ENCODE peak calls at places on chromosomes 16 and 17, in five cellular contexts. E is AG10803, F is GM10248, Q is upper lobe of right lung, N is glutamatergic neuron. X is an unnamed sample.
A peak's percentile ranks its signal among the peaks of the same experiment; 100 is the strongest.

GRCh38 chr17:37829446-37830142 is 84.7 kb upstream of the HNF1B start:
- DNase-seq in E (no peak), F (no peak), Q (no peak), N (no peak), X (no peak)

GRCh38 chr17:4540224-4541040 is 14.8 kb downstream of the MYBBP1A start:
- DNase-seq in E (no peak), F (no peak), Q (no peak), N (no peak), X (no peak)

GRCh38 chr17:50047083-50047482 is 8.8 kb upstream of the ITGA3 start:
- DNase-seq in E (no peak), F (no peak), Q (no peak), N (no peak), X (no peak)

GRCh38 chr17:3964203-3965122 is at the start of gene ATP2A3:
- DNase-seq in E (no peak), F (peak; percentile 90), Q (peak; percentile 76), N (no peak), X (peak; percentile 63)

GRCh38 chr16:19375561-19376158 is 42.0 kb upstream of the TMC5 start:
- DNase-seq in E (peak; percentile 38), F (peak; percentile 70), Q (no peak), N (peak; percentile 58), X (no peak)

GRCh38 chr16:48887646-48888045 is 277.7 kb upstream of the N4BP1 start:
- DNase-seq in E (no peak), F (no peak), Q (no peak), N (no peak), X (no peak)

GRCh38 chr17:38459556-38459955 is 31.3 kb downstream of the ARHGAP23 start:
- DNase-seq in E (no peak), F (no peak), Q (no peak), N (peak; percentile 72), X (no peak)

GRCh38 chr16:12132290-12132689 is 155.8 kb downstream of the SNX29 start:
- DNase-seq in E (peak; percentile 70), F (no peak), Q (no peak), N (no peak), X (no peak)

GRCh38 chr17:9283909-9284308 is 262.6 kb downstream of the NTN1 start:
- DNase-seq in E (no peak), F (no peak), Q (no peak), N (no peak), X (no peak)

GRCh38 chr16:87076950-87077749 is 240.0 kb downstream of the C16orf95 start:
- DNase-seq in E (peak; percentile 58), F (peak; percentile 67), Q (peak; percentile 80), N (peak; percentile 73), X (peak; percentile 25)

GRCh38 chr17:27414271-27414670 is 42.0 kb upstream of the KSR1 start:
- DNase-seq in E (no peak), F (no peak), Q (no peak), N (no peak), X (no peak)

GRCh38 chr17:50105811-50106210 is 10.7 kb downstream of the PDK2 start:
- DNase-seq in E (no peak), F (no peak), Q (no peak), N (no peak), X (no peak)

GRCh38 chr17:47243737-47244598 is 9.7 kb upstream of the ITGB3 start:
- DNase-seq in E (no peak), F (no peak), Q (no peak), N (no peak), X (no peak)

GRCh38 chr16:72464052-72464451 is 292.1 kb upstream of the PMFBP1 start:
- DNase-seq in E (no peak), F (no peak), Q (no peak), N (no peak), X (no peak)

GRCh38 chr17:40242774-40243173 is 23.7 kb downstream of the WIPF2 start:
- DNase-seq in E (peak; percentile 46), F (no peak), Q (no peak), N (no peak), X (no peak)

GRCh38 chr16:51526622-51527021 is 375.6 kb upstream of the SALL1 start:
- DNase-seq in E (no peak), F (no peak), Q (no peak), N (no peak), X (no peak)

GRCh38 chr16:85088570-85089214 is 23.6 kb downstream of the CIBAR2 start:
- DNase-seq in E (no peak), F (no peak), Q (no peak), N (no peak), X (no peak)

GRCh38 chr16:24686678-24687077 is 42.8 kb upstream of the TNRC6A start:
- DNase-seq in E (no peak), F (no peak), Q (no peak), N (no peak), X (no peak)

GRCh38 chr17:33127706-33128105 is 136.1 kb downstream of the SPACA3 start:
- DNase-seq in E (no peak), F (no peak), Q (no peak), N (no peak), X (no peak)

DNA sequence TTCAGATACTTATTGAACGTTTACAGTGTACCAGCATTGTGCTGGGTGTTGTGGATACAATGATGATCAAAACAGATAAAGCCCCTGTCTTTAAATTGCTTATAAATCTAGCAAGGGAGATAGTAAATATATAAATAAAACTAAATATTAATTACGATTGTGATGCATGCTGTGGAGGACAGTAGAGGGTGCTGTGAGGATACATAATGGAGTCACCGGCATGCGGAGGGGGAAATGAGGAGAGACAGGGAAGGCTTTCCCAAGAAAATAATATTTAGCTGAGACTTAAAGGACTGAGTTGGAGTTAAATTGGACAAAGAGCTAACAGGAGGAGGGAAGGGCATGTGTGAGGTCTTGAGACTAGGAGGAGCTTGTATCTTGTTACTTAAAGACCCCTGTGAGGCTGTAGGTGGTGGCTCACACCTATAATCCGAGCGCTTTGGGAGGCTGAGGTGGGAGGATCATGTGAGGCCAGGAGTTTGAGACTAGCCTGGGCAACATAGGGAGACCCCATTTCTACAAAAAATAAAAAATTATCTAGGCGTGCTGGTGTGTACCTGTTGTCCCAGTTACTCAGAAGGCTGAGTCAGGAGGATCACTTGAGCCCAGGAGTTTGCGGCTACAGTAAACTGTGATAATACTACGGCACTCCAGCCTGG is 2.4 kb downstream of the DHRS7B start:
- DNase-seq in E (peak; percentile 81), F (no peak), Q (no peak), N (no peak), X (no peak)
- TF ChIP-seq CTCF in E (peak; percentile 80), F (peak; percentile 36), Q (peak; percentile 57), N (no peak), X (no peak)

DNA sequence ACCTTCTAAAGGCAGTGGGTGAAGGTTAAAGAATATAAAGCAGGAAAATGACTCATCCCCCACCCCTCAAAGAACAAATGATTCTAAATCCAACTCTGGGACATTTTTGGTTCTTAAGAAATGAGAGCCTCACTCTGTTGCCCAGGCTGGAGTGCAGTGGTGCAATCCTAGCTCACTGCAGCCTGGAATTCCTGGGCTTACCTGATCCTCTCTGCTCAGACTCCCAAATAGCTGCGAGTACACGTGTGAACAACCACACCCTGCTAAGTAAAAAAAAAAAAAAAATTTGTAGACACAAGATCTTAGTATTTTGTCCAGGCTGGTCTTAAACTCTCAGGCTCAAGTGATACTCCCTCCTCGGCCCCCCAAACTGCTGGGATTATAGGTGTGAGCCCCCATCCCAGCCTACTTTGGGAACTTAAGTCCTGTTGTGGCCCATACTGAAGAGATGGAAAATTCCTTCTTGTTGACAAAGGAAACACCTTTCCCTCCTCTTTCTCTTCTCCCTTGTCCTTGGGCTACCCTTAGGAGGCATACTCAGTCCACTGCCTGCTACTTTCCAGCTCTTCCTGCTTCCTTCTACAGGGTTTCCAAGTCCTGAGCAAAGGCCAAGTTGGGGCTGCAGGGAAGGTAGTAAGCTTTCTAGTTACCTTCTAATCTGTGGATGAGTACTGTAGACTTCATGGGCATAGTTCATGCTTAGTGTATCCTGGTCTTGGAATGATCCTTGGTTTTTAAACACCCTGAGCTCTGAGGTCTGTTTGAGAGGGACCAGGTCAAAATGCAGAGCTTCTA is 299.0 kb upstream of the MAF start:
- DNase-seq in E (no peak), F (no peak), Q (no peak), N (no peak), X (no peak)
- TF ChIP-seq CTCF in E (no peak), F (no peak), Q (no peak), N (no peak), X (no peak)

GRCh38 chr16:47578033-47578432 is 116.9 kb downstream of the PHKB start:
- DNase-seq in E (no peak), F (no peak), Q (no peak), N (no peak), X (no peak)

GRCh38 chr16:47577029-47577428 is 115.9 kb downstream of the PHKB start:
- DNase-seq in E (no peak), F (no peak), Q (no peak), N (no peak), X (no peak)

GRCh38 chr16:47584464-47585225 is 123.5 kb downstream of the PHKB start:
- DNase-seq in E (no peak), F (no peak), Q (no peak), N (no peak), X (no peak)

GRCh38 chr16:47578573-47578972 is 117.4 kb downstream of the PHKB start:
- DNase-seq in E (peak; percentile 7), F (no peak), Q (no peak), N (no peak), X (no peak)

DNA sequence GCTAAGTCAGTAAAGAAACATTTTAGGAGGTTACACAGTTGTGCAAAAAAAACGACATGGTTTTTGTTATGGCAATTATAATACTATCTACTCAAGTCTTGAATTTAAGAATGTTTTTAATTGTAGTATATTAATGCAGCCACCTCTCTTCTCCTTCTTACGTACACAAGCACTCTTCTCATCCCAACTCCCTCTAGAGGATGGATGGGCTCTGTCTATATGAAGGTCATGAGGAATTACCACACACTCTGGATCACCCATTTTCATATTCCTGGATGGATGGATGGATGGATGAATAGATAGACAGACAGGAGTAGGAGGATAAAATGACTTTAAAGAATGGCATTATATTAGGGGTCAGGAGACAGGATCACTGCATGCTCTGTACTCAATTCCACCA is 120.0 kb downstream of the PHKB start:
- DNase-seq in E (no peak), F (no peak), Q (no peak), N (no peak), X (no peak)
- TF ChIP-seq CTCF in E (no peak), F (no peak), Q (no peak), N (no peak), X (no peak)

DNA sequence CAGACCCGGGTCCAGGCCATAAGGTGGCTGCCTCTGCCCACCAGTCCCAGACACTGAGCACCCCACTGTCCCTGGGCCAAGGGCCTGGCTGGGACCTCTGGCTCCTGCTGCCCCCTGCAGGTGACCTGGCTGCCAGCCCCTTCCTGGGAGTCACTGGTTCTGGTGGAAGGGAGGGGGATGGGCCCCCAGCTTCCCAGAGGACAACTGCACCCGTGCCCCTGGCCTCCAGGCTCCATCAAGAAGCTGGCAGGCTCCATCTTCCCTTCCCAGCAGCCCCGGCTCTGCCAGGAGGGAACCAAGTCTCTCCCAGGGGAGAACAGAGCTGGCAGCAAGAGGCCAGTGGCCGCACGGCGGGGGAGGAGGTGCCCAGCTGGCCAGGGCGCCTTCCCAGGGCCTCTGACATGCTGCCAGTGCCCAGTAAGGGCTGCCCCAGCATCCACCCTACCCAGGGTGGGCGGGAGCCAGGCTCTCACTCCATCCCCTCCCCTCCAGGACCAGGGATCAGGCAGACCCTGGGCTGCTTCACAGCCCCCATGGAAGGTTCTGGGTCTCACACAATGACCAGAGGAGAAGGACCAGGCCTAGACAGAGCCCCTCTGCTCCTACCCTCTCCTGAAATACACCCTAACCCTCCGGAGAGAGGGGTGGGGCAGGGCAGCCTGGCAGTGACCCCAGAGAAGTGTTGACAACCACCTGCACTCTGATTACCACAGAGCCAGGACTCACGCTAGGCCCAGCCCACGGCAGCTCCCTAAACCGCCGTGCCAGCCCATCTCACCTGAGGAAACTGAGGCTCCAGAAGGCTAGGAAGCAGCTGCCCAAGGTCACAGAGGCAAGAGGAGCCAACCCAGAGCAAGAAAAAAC is 3.6 kb downstream of the CLUH start:
- DNase-seq in E (no peak), F (no peak), Q (peak; percentile 81), N (peak; percentile 74), X (no peak)
- TF ChIP-seq CTCF in E (peak; percentile 34), F (peak; percentile 57), Q (peak; percentile 32), N (peak; percentile 50), X (no peak)

X was measured in natural killer cell.